ENCODE peak calls at places on chromosomes 4 and X, in eight cellular contexts. J is naive thymus-derived CD8-positive, alpha-beta T cell; X is foreskin melanocyte; K is DMS 273 treated with DMSO at 0.1 percent for 48 hours; Z is astrocyte of the hippocampus; Y is NCI-H146; R is AG10803; D is CD8-positive, alpha-beta memory T cell. Q is an unnamed sample.

GRCh38 chr4:125639182-125639621 is 324.4 kb downstream of the FAT4 start:
- DNase-seq in X (no peak), D (no peak), Y (no peak), J (no peak), K (no peak), Z (peak), R (peak), Q (no peak)

GRCh38 chr4:1205641-1206298 is 33.4 kb upstream of the SPON2 start:
- DNase-seq in R (no peak), D (no peak), J (peak), Z (no peak), X (no peak), K (no peak), Y (no peak), Q (no peak)

GRCh38 chr4:169063441-169063840 is 53.4 kb upstream of the CBR4 start:
- DNase-seq in Y (no peak), D (no peak), X (no peak), Z (no peak), J (no peak), R (no peak), K (no peak), Q (no peak)

GRCh38 chrX:10015711-10016515 is 48.8 kb downstream of the CLDN34 start:
- DNase-seq in K (no peak), J (no peak), R (peak), D (peak), Z (peak), X (no peak), Y (peak), Q (no peak)

GRCh38 chrX:69113723-69114122 is 51.5 kb downstream of the PJA1 start:
- DNase-seq in R (no peak), Y (no peak), X (no peak), J (no peak), Z (no peak), D (no peak), K (peak), Q (no peak)

GRCh38 chr4:176883108-176883550 is 90.4 kb upstream of the VEGFC start:
- DNase-seq in Y (no peak), J (no peak), K (no peak), Z (peak), D (no peak), X (no peak), R (peak), Q (no peak)

GRCh38 chrX:48695524-48695875 is 1.0 kb upstream of the SUV39H1 start:
- DNase-seq in D (no peak), X (no peak), K (no peak), Z (peak), R (no peak), J (no peak), Y (no peak), Q (no peak)

GRCh38 chr4:7769936-7770674 is 169.6 kb downstream of the AFAP1 start:
- DNase-seq in Y (no peak), X (no peak), K (no peak), J (no peak), R (peak), Z (peak), D (no peak), Q (no peak)

GRCh38 chr4:95572304-95572991 is 23.7 kb upstream of the UNC5C start:
- DNase-seq in J (no peak), K (no peak), R (no peak), Y (no peak), Z (peak), X (peak), D (no peak), Q (no peak)

GRCh38 chr4:122716825-122717448 is 15.6 kb upstream of the BBS12 start:
- DNase-seq in X (peak), K (peak), D (peak), J (peak), Z (peak), R (peak), Y (peak), Q (peak)

GRCh38 chr4:138410266-138410665 is 168.1 kb upstream of the SLC7A11 start:
- DNase-seq in D (no peak), J (no peak), K (no peak), Y (no peak), Z (no peak), X (no peak), R (no peak), Q (no peak)

GRCh38 chr4:56148428-56148827 is 199.7 kb downstream of the CEP135 start:
- DNase-seq in X (no peak), K (no peak), R (peak), Z (no peak), Y (no peak), J (no peak), D (no peak), Q (no peak)

GRCh38 chr4:177125656-177126055 is 184.0 kb upstream of the NEIL3 start:
- DNase-seq in Z (no peak), Y (no peak), D (no peak), R (no peak), K (no peak), X (no peak), J (no peak), Q (no peak)

GRCh38 chrX:80765226-80765625 is 44.5 kb downstream of the BRWD3 start:
- DNase-seq in R (peak), K (no peak), D (no peak), Y (peak), J (no peak), Z (peak), X (peak), Q (no peak)

GRCh38 chrX:12011075-12011474 is 127.2 kb upstream of the FRMPD4 start:
- DNase-seq in D (no peak), Y (no peak), J (no peak), Z (no peak), R (peak), X (no peak), K (no peak), Q (no peak)

Q was measured in HCT116.